ENCODE peak calls at places on chromosome 12, in six cellular contexts. U is T-helper 1 cell; B is putamen; Y is activated CD8-positive, alpha-beta memory T cell treated with anti-CD3 and anti-CD28 coated beads for 4 hours; M is kidney tubule cell; G is activated CD4-positive, alpha-beta T cell treated with anti-CD3 and anti-CD28 coated beads, Interleukin-2, amount 10 ng/mL, durations not matched to agents 7 days and 5 days. F is an unnamed sample.

GRCh38 chr12:130116791-130117190 is 45.5 kb upstream of the FZD10 start:
- DNase-seq in U (no peak), B (no peak), Y (no peak), M (no peak), G (no peak), F (no peak)

GRCh38 chr12:46468159-46468558 is 95.6 kb upstream of the SLC38A2 start:
- DNase-seq in U (no peak), B (no peak), Y (no peak), M (peak; percentile 58), G (no peak), F (no peak)

GRCh38 chr12:97910559-97910958 is 448.0 kb downstream of the RMST start:
- DNase-seq in U (no peak), B (no peak), Y (no peak), M (no peak), G (no peak), F (no peak)

GRCh38 chr12:127179199-127179598 is 1087.8 kb upstream of the TMEM132C start:
- DNase-seq in U (no peak), B (no peak), Y (no peak), M (no peak), G (no peak), F (no peak)

GRCh38 chr12:54012631-54013398 is 4.0 kb downstream of the HOXC8 start:
- DNase-seq in U (no peak), B (no peak), Y (no peak), M (no peak), G (no peak), F (no peak)

GRCh38 chr12:29088611-29089219 is 60.4 kb upstream of the FAR2 start:
- DNase-seq in U (no peak), B (no peak), Y (no peak), M (peak; percentile 42), G (no peak), F (no peak)

GRCh38 chr12:92745874-92746553 is 43.2 kb downstream of the PLEKHG7 start:
- DNase-seq in U (no peak), B (peak; percentile 79), Y (no peak), M (peak; percentile 86), G (no peak), F (no peak)

GRCh38 chr12:19208456-19208855 is 78.9 kb downstream of the PLEKHA5 start:
- DNase-seq in U (no peak), B (no peak), Y (no peak), M (no peak), G (no peak), F (no peak)

GRCh38 chr12:116276433-116277216 is 868 bp downstream of the MED13L start:
- DNase-seq in U (peak; percentile 50), B (peak; percentile 66), Y (peak; percentile 28), M (peak; percentile 62), G (peak; percentile 78), F (peak; percentile 62)

GRCh38 chr12:100414756-100415155 is 57.9 kb downstream of the SLC17A8 start:
- DNase-seq in U (no peak), B (no peak), Y (no peak), M (no peak), G (no peak), F (no peak)

GRCh38 chr12:102063066-102063465 is 1.3 kb upstream of the WASHC3 start:
- DNase-seq in U (no peak), B (no peak), Y (no peak), M (no peak), G (no peak), F (no peak)

GRCh38 chr12:112514456-112514855 is 95.7 kb downstream of the PTPN11 start:
- DNase-seq in U (no peak), B (no peak), Y (no peak), M (no peak), G (no peak), F (no peak)

GRCh38 chr12:52082988-52083637 is 3.6 kb downstream of the SMIM41 start:
- DNase-seq in U (peak; percentile 51), B (peak; percentile 46), Y (peak; percentile 54), M (peak; percentile 51), G (peak; percentile 73), F (peak; percentile 69)

GRCh38 chr12:80053048-80053790 is 46.1 kb upstream of the OTOGL start:
- DNase-seq in U (no peak), B (no peak), Y (no peak), M (no peak), G (no peak), F (no peak)

GRCh38 chr12:93886533-93887511 is 209.6 kb downstream of the CRADD start:
- DNase-seq in U (no peak), B (no peak), Y (no peak), M (no peak), G (no peak), F (no peak)

GRCh38 chr12:124641591-124641990 is 74.2 kb upstream of the NCOR2 start:
- DNase-seq in U (no peak), B (no peak), Y (no peak), M (no peak), G (no peak), F (no peak)

GRCh38 chr12:13100882-13101769 is 2.3 kb downstream of the GSG1 start:
- DNase-seq in U (peak; percentile 90), B (peak; percentile 76), Y (peak; percentile 83), M (peak; percentile 96), G (peak; percentile 93), F (peak; percentile 94)

GRCh38 chr12:55068416-55069010 is 48.7 kb downstream of the NEUROD4 start:
- DNase-seq in U (no peak), B (no peak), Y (no peak), M (peak; percentile 57), G (peak; percentile 36), F (no peak)

GRCh38 chr12:116736962-116737773 is 701 bp downstream of the SPRING1 start:
- DNase-seq in U (no peak), B (no peak), Y (no peak), M (peak; percentile 35), G (no peak), F (peak; percentile 15)

GRCh38 chr12:12954361-12954760 is 2.4 kb upstream of the GPRC5D start:
- DNase-seq in U (no peak), B (no peak), Y (no peak), M (peak; percentile 52), G (no peak), F (no peak)

GRCh38 chr12:77979597-77980250 is 149.0 kb downstream of the NAV3 start:
- DNase-seq in U (no peak), B (no peak), Y (no peak), M (no peak), G (no peak), F (no peak)

GRCh38 chr12:24864796-24865125 is 84.1 kb downstream of the BCAT1 start:
- DNase-seq in U (no peak), B (no peak), Y (no peak), M (peak; percentile 81), G (no peak), F (no peak)

GRCh38 chr12:12405882-12406281 is 49.0 kb downstream of the BORCS5 start:
- DNase-seq in U (no peak), B (no peak), Y (no peak), M (peak; percentile 11), G (no peak), F (no peak)

F was measured in memory B cell.